ENCODE peak calls at places on chromosome 4, in six cellular contexts. Z is IMR-90, R is neuronal stem cell, S is H1, L is mesenchymal stem cell, J is trophoblast cell. H is an unnamed sample.

GRCh38 chr4:109332926-109333464 is 30.5 kb upstream of the COL25A1 start:
- DNase-seq in J (no peak), S (peak; percentile 86), R (no peak), Z (no peak), L (no peak), H (peak; percentile 71)

GRCh38 chr4:54872246-54872645 is 214.5 kb downstream of the KIT start:
- DNase-seq in S (no peak), L (peak; percentile 10), J (no peak), Z (peak; percentile 35), R (no peak), H (no peak)

GRCh38 chr4:77012726-77013125 is 63.1 kb downstream of the CCNI start:
- DNase-seq in S (no peak), L (no peak), J (no peak), R (no peak), Z (no peak), H (no peak)

GRCh38 chr4:3285558-3286334 is 7.1 kb upstream of the RGS12 start:
- DNase-seq in L (peak; percentile 31), Z (peak; percentile 32), S (peak; percentile 46), J (peak; percentile 84), R (no peak), H (peak; percentile 30)

GRCh38 chr4:47528651-47529050 is 43.6 kb downstream of the ATP10D start:
- DNase-seq in S (no peak), Z (peak; percentile 67), L (peak; percentile 59), J (no peak), R (no peak), H (no peak)

GRCh38 chr4:96016615-96017299 is 176.9 kb downstream of the PDHA2 start:
- DNase-seq in J (no peak), L (peak; percentile 54), R (no peak), S (no peak), Z (no peak), H (no peak)

GRCh38 chr4:40214038-40214437 is 17.2 kb downstream of the RHOH start:
- DNase-seq in L (no peak), Z (no peak), J (no peak), S (no peak), R (no peak), H (no peak)

GRCh38 chr4:155543126-155543765 is 123.4 kb upstream of the GUCY1A1 start:
- DNase-seq in L (peak; percentile 82), Z (peak; percentile 83), J (no peak), R (no peak), S (no peak), H (no peak)

GRCh38 chr4:171067422-171067821 is 745.8 kb upstream of the GALNTL6 start:
- DNase-seq in S (no peak), Z (no peak), R (no peak), L (peak; percentile 8), J (no peak), H (no peak)

GRCh38 chr4:38279650-38280322 is 319.6 kb downstream of the PTTG2 start:
- DNase-seq in J (no peak), L (no peak), R (no peak), S (no peak), Z (no peak), H (no peak)

GRCh38 chr4:89283226-89283974 is 24.2 kb downstream of the GPRIN3 start:
- DNase-seq in R (no peak), J (peak; percentile 69), Z (no peak), S (no peak), L (peak; percentile 62), H (no peak)

GRCh38 chr4:37392540-37393255 is 148.2 kb downstream of the NWD2 start:
- DNase-seq in R (no peak), S (no peak), J (no peak), L (no peak), Z (no peak), H (no peak)

GRCh38 chr4:2451821-2452785 is 16.8 kb upstream of the RNF4 start:
- DNase-seq in J (no peak), Z (no peak), L (no peak), S (no peak), R (no peak), H (no peak)

GRCh38 chr4:122798101-122798500 is 28.5 kb upstream of the FGF2 start:
- DNase-seq in Z (peak; percentile 94), J (peak; percentile 42), R (peak; percentile 11), L (peak; percentile 92), S (no peak), H (peak; percentile 74)

GRCh38 chr4:58606303-58606702 is 1496.1 kb upstream of the IGFBP7 start:
- DNase-seq in J (peak; percentile 1), L (no peak), R (no peak), Z (no peak), S (no peak), H (no peak)
- H4K91ac ChIP-seq in J (no peak overlapping the region), L (no peak overlapping the region), R (no peak overlapping the region), Z (no peak overlapping the region), S (no peak overlapping the region), H (no peak overlapping the region)

GRCh38 chr4:145130788-145131398 is 32.8 kb downstream of the ABCE1 start:
- DNase-seq in Z (peak; percentile 83), L (peak; percentile 64), J (peak; percentile 85), S (no peak), R (no peak), H (no peak)
- H4K91ac ChIP-seq in Z (peak overlapping the region; percentile 20), L (no peak overlapping the region), J (no peak overlapping the region), S (no peak overlapping the region), R (no peak overlapping the region), H (no peak overlapping the region)

GRCh38 chr4:173466101-173466500 is 63.9 kb downstream of the HAND2 start:
- DNase-seq in J (no peak), Z (no peak), L (no peak), S (no peak), R (no peak), H (no peak)
- H4K91ac ChIP-seq in J (no peak overlapping the region), Z (no peak overlapping the region), L (no peak overlapping the region), S (no peak overlapping the region), R (no peak overlapping the region), H (no peak overlapping the region)

GRCh38 chr4:152676052-152676854 is 3.5 kb downstream of the TMEM154 start:
- DNase-seq in J (no peak), R (no peak), Z (no peak), S (no peak), L (no peak), H (no peak)

GRCh38 chr4:152668338-152668964 is 11.3 kb downstream of the TMEM154 start:
- DNase-seq in J (no peak), R (no peak), S (no peak), Z (no peak), L (no peak), H (no peak)

GRCh38 chr4:152673489-152673888 is 6.3 kb downstream of the TMEM154 start:
- DNase-seq in Z (no peak), J (no peak), L (no peak), S (no peak), R (no peak), H (no peak)

GRCh38 chr4:152674359-152674758 is 5.4 kb downstream of the TMEM154 start:
- DNase-seq in R (no peak), S (no peak), Z (no peak), L (no peak), J (no peak), H (no peak)

DNA sequence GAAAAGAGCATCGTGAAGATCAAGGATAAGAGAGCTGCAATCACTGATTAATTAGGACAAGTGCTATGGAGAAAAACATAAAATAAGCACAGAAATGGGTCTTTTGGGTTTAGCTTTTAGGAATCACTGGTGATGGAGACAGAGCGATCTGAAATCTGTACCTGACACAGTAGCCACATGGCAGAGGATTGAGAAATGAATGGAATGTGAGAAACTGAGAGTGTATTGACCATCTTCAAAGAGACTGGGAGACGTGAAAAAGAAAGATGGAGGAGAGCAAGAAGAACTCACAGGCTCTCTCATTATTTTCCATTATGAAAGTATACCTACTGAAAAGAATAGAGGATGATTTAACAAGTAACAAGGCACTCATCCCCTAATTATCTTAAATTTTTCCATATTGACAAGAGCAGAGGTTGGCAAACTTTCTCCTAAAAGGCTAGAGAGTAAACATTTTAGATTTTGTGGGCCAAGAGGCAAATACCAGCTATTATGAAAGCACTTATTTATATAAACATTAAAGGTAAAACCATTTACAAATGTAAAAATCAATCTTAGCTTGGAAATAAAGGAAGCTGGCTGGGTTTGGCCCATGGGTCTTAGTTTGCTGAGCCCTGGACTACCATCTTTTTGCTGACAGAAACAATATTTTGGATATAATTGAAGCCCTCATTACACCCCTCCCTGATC is 7.2 kb downstream of the TMEM154 start:
- DNase-seq in Z (no peak), S (no peak), J (no peak), R (no peak), L (no peak), H (no peak)
- H4K91ac ChIP-seq in Z (no peak overlapping the region), S (no peak overlapping the region), J (no peak overlapping the region), R (no peak overlapping the region), L (no peak overlapping the region), H (no peak overlapping the region)

GRCh38 chr4:147492301-147492700 is 11.4 kb downstream of the EDNRA start:
- DNase-seq in L (peak; percentile 37), R (no peak), Z (peak; percentile 33), S (no peak), J (no peak), H (no peak)
- H4K91ac ChIP-seq in L (no peak overlapping the region), R (no peak overlapping the region), Z (no peak overlapping the region), S (no peak overlapping the region), J (no peak overlapping the region), H (no peak overlapping the region)

GRCh38 chr4:19236473-19236872 is 1015.2 kb upstream of the SLIT2 start:
- DNase-seq in R (no peak), Z (no peak), J (no peak), S (no peak), L (no peak), H (no peak)

GRCh38 chr4:19241845-19242244 is 1009.9 kb upstream of the SLIT2 start:
- DNase-seq in Z (no peak), R (no peak), S (no peak), L (peak; percentile 68), J (peak; percentile 57), H (no peak)

GRCh38 chr4:19239565-19239964 is 1012.1 kb upstream of the SLIT2 start:
- DNase-seq in R (no peak), J (peak; percentile 74), Z (peak; percentile 66), L (peak; percentile 55), S (no peak), H (no peak)
- H4K91ac ChIP-seq in R (no peak overlapping the region), J (no peak overlapping the region), Z (no peak overlapping the region), L (no peak overlapping the region), S (no peak overlapping the region), H (no peak overlapping the region)